ENCODE peak calls at places on chromosomes 4 and X, in four cellular contexts. One of them, this sample, is unnamed.

GRCh38 chr4:56684320-56684719 is 3.2 kb upstream of the HOPX start:
- DNase-seq in stromal cell of bone marrow: peak
- DNase-seq in astrocyte of the cerebellum: no peak
- DNase-seq in activated CD8-positive, alpha-beta memory T cell treated with anti-CD3 and anti-CD28 coated beads for 1 hour: no peak
- DNase-seq in this sample: peak

GRCh38 chrX:38117485-38117884 is 103.2 kb downstream of the SRPX start:
- DNase-seq in stromal cell of bone marrow: peak
- DNase-seq in astrocyte of the cerebellum: peak
- DNase-seq in activated CD8-positive, alpha-beta memory T cell treated with anti-CD3 and anti-CD28 coated beads for 1 hour: no peak
- DNase-seq in this sample: peak

GRCh38 chr4:110982486-110982885 is 359.6 kb upstream of the PITX2 start:
- DNase-seq in stromal cell of bone marrow: peak
- DNase-seq in astrocyte of the cerebellum: peak
- DNase-seq in activated CD8-positive, alpha-beta memory T cell treated with anti-CD3 and anti-CD28 coated beads for 1 hour: no peak
- DNase-seq in this sample: no peak

GRCh38 chr4:88002786-88003185 is 4.6 kb upstream of the PKD2 start:
- DNase-seq in stromal cell of bone marrow: peak
- DNase-seq in astrocyte of the cerebellum: no peak
- DNase-seq in activated CD8-positive, alpha-beta memory T cell treated with anti-CD3 and anti-CD28 coated beads for 1 hour: no peak
- DNase-seq in this sample: no peak

GRCh38 chr4:28482580-28482979 is 1621.9 kb downstream of the STIM2 start:
- DNase-seq in stromal cell of bone marrow: no peak
- DNase-seq in astrocyte of the cerebellum: no peak
- DNase-seq in activated CD8-positive, alpha-beta memory T cell treated with anti-CD3 and anti-CD28 coated beads for 1 hour: no peak
- DNase-seq in this sample: no peak

GRCh38 chr4:77332696-77333270 is 175.8 kb downstream of the CCNG2 start:
- DNase-seq in stromal cell of bone marrow: no peak
- DNase-seq in astrocyte of the cerebellum: no peak
- DNase-seq in activated CD8-positive, alpha-beta memory T cell treated with anti-CD3 and anti-CD28 coated beads for 1 hour: no peak
- DNase-seq in this sample: no peak

GRCh38 chr4:138039010-138039409 is 203.1 kb downstream of the SLC7A11 start:
- DNase-seq in stromal cell of bone marrow: no peak
- DNase-seq in astrocyte of the cerebellum: no peak
- DNase-seq in activated CD8-positive, alpha-beta memory T cell treated with anti-CD3 and anti-CD28 coated beads for 1 hour: no peak
- DNase-seq in this sample: no peak

GRCh38 chr4:76179398-76180318 is 31.5 kb upstream of the NUP54 start:
- DNase-seq in stromal cell of bone marrow: peak
- DNase-seq in astrocyte of the cerebellum: peak
- DNase-seq in activated CD8-positive, alpha-beta memory T cell treated with anti-CD3 and anti-CD28 coated beads for 1 hour: peak
- DNase-seq in this sample: peak

GRCh38 chr4:100041646-100042045 is 91.6 kb upstream of the H2AZ1 start:
- DNase-seq in stromal cell of bone marrow: no peak
- DNase-seq in astrocyte of the cerebellum: no peak
- DNase-seq in activated CD8-positive, alpha-beta memory T cell treated with anti-CD3 and anti-CD28 coated beads for 1 hour: no peak
- DNase-seq in this sample: no peak

GRCh38 chr4:183335369-183335940 is 13.2 kb upstream of the CLDN24 start:
- DNase-seq in stromal cell of bone marrow: peak
- DNase-seq in astrocyte of the cerebellum: peak
- DNase-seq in activated CD8-positive, alpha-beta memory T cell treated with anti-CD3 and anti-CD28 coated beads for 1 hour: no peak
- DNase-seq in this sample: no peak

GRCh38 chrX:49273181-49273727 is 3.7 kb downstream of the PPP1R3F start:
- DNase-seq in stromal cell of bone marrow: no peak
- DNase-seq in astrocyte of the cerebellum: no peak
- DNase-seq in activated CD8-positive, alpha-beta memory T cell treated with anti-CD3 and anti-CD28 coated beads for 1 hour: no peak
- DNase-seq in this sample: no peak

GRCh38 chr4:139142980-139143379 is 34.0 kb downstream of the ELF2 start:
- DNase-seq in stromal cell of bone marrow: no peak
- DNase-seq in astrocyte of the cerebellum: no peak
- DNase-seq in activated CD8-positive, alpha-beta memory T cell treated with anti-CD3 and anti-CD28 coated beads for 1 hour: no peak
- DNase-seq in this sample: no peak

GRCh38 chrX:117543885-117544284 is 572.7 kb downstream of the KLHL13 start:
- DNase-seq in stromal cell of bone marrow: no peak
- DNase-seq in astrocyte of the cerebellum: no peak
- DNase-seq in activated CD8-positive, alpha-beta memory T cell treated with anti-CD3 and anti-CD28 coated beads for 1 hour: no peak
- DNase-seq in this sample: no peak

GRCh38 chrX:68511255-68511654 is 12.4 kb downstream of the YIPF6 start:
- DNase-seq in stromal cell of bone marrow: no peak
- DNase-seq in astrocyte of the cerebellum: peak
- DNase-seq in activated CD8-positive, alpha-beta memory T cell treated with anti-CD3 and anti-CD28 coated beads for 1 hour: no peak
- DNase-seq in this sample: peak

GRCh38 chrX:154327026-154327820 is 31.6 kb downstream of the TKTL1 start:
- DNase-seq in stromal cell of bone marrow: no peak
- DNase-seq in astrocyte of the cerebellum: no peak
- DNase-seq in activated CD8-positive, alpha-beta memory T cell treated with anti-CD3 and anti-CD28 coated beads for 1 hour: no peak
- DNase-seq in this sample: peak

GRCh38 chr4:150211821-150212445 is 133.7 kb downstream of the DCLK2 start:
- DNase-seq in stromal cell of bone marrow: no peak
- DNase-seq in astrocyte of the cerebellum: no peak
- DNase-seq in activated CD8-positive, alpha-beta memory T cell treated with anti-CD3 and anti-CD28 coated beads for 1 hour: no peak
- DNase-seq in this sample: no peak

GRCh38 chrX:66360894-66361293 is 196.8 kb downstream of the HEPH start:
- DNase-seq in stromal cell of bone marrow: no peak
- DNase-seq in astrocyte of the cerebellum: no peak
- DNase-seq in activated CD8-positive, alpha-beta memory T cell treated with anti-CD3 and anti-CD28 coated beads for 1 hour: no peak
- DNase-seq in this sample: no peak

GRCh38 chr4:153089781-153090180 is 114.5 kb upstream of the TRIM2 start:
- DNase-seq in stromal cell of bone marrow: no peak
- DNase-seq in astrocyte of the cerebellum: no peak
- DNase-seq in activated CD8-positive, alpha-beta memory T cell treated with anti-CD3 and anti-CD28 coated beads for 1 hour: no peak
- DNase-seq in this sample: no peak

GRCh38 chrX:85992811-85993229 is 54.5 kb downstream of the CHM start:
- DNase-seq in stromal cell of bone marrow: peak
- DNase-seq in astrocyte of the cerebellum: peak
- DNase-seq in activated CD8-positive, alpha-beta memory T cell treated with anti-CD3 and anti-CD28 coated beads for 1 hour: no peak
- DNase-seq in this sample: no peak

GRCh38 chr4:101050088-101050835 is 297.1 kb downstream of the PPP3CA start:
- DNase-seq in stromal cell of bone marrow: no peak
- DNase-seq in astrocyte of the cerebellum: no peak
- DNase-seq in activated CD8-positive, alpha-beta memory T cell treated with anti-CD3 and anti-CD28 coated beads for 1 hour: no peak
- DNase-seq in this sample: no peak

GRCh38 chr4:165297626-165298025 is 29.8 kb upstream of the MSMO1 start:
- DNase-seq in stromal cell of bone marrow: no peak
- DNase-seq in astrocyte of the cerebellum: no peak
- DNase-seq in activated CD8-positive, alpha-beta memory T cell treated with anti-CD3 and anti-CD28 coated beads for 1 hour: no peak
- DNase-seq in this sample: no peak

GRCh38 chr4:4801013-4801412 is 58.5 kb upstream of the MSX1 start:
- DNase-seq in stromal cell of bone marrow: no peak
- DNase-seq in astrocyte of the cerebellum: no peak
- DNase-seq in activated CD8-positive, alpha-beta memory T cell treated with anti-CD3 and anti-CD28 coated beads for 1 hour: no peak
- DNase-seq in this sample: no peak

GRCh38 chr4:114582625-114583024 is 16.0 kb upstream of the UGT8 start:
- DNase-seq in stromal cell of bone marrow: no peak
- DNase-seq in astrocyte of the cerebellum: no peak
- DNase-seq in activated CD8-positive, alpha-beta memory T cell treated with anti-CD3 and anti-CD28 coated beads for 1 hour: no peak
- DNase-seq in this sample: no peak

GRCh38 chr4:16083217-16084191 is at the start of gene PROM1:
- DNase-seq in stromal cell of bone marrow: no peak
- DNase-seq in astrocyte of the cerebellum: no peak
- DNase-seq in activated CD8-positive, alpha-beta memory T cell treated with anti-CD3 and anti-CD28 coated beads for 1 hour: no peak
- DNase-seq in this sample: no peak

GRCh38 chr4:186249785-186250739 is 15.9 kb upstream of the F11 start:
- DNase-seq in stromal cell of bone marrow: no peak
- DNase-seq in astrocyte of the cerebellum: no peak
- DNase-seq in activated CD8-positive, alpha-beta memory T cell treated with anti-CD3 and anti-CD28 coated beads for 1 hour: no peak
- DNase-seq in this sample: no peak

GRCh38 chr4:128285085-128286023 is 2.3 kb downstream of the PGRMC2 start:
- DNase-seq in stromal cell of bone marrow: peak
- DNase-seq in astrocyte of the cerebellum: no peak
- DNase-seq in activated CD8-positive, alpha-beta memory T cell treated with anti-CD3 and anti-CD28 coated beads for 1 hour: no peak
- DNase-seq in this sample: no peak

GRCh38 chr4:91325495-91325894 is 978.3 kb upstream of the GRID2 start:
- DNase-seq in stromal cell of bone marrow: peak
- DNase-seq in astrocyte of the cerebellum: peak
- DNase-seq in activated CD8-positive, alpha-beta memory T cell treated with anti-CD3 and anti-CD28 coated beads for 1 hour: no peak
- DNase-seq in this sample: no peak

GRCh38 chr4:1544861-1545275 is 138.6 kb upstream of the NKX1-1 start:
- DNase-seq in stromal cell of bone marrow: no peak
- DNase-seq in astrocyte of the cerebellum: no peak
- DNase-seq in activated CD8-positive, alpha-beta memory T cell treated with anti-CD3 and anti-CD28 coated beads for 1 hour: no peak
- DNase-seq in this sample: no peak

GRCh38 chr4:112633477-112634235 is 3.1 kb downstream of the ZGRF1 start:
- DNase-seq in stromal cell of bone marrow: peak
- DNase-seq in astrocyte of the cerebellum: no peak
- DNase-seq in activated CD8-positive, alpha-beta memory T cell treated with anti-CD3 and anti-CD28 coated beads for 1 hour: no peak
- DNase-seq in this sample: peak

GRCh38 chrX:8018916-8019315 is 91.7 kb upstream of the PNPLA4 start:
- DNase-seq in stromal cell of bone marrow: no peak
- DNase-seq in astrocyte of the cerebellum: no peak
- DNase-seq in activated CD8-positive, alpha-beta memory T cell treated with anti-CD3 and anti-CD28 coated beads for 1 hour: no peak
- DNase-seq in this sample: no peak

GRCh38 chrX:37926700-37927099 is 79.3 kb upstream of the DYNLT3 start:
- DNase-seq in stromal cell of bone marrow: peak
- DNase-seq in astrocyte of the cerebellum: peak
- DNase-seq in activated CD8-positive, alpha-beta memory T cell treated with anti-CD3 and anti-CD28 coated beads for 1 hour: no peak
- DNase-seq in this sample: peak

GRCh38 chr4:60759518-60760245 is 440.4 kb upstream of the ADGRL3 start:
- DNase-seq in stromal cell of bone marrow: no peak
- DNase-seq in astrocyte of the cerebellum: no peak
- DNase-seq in activated CD8-positive, alpha-beta memory T cell treated with anti-CD3 and anti-CD28 coated beads for 1 hour: no peak
- DNase-seq in this sample: no peak

GRCh38 chr4:154928640-154929257 is 147.7 kb downstream of the RBM46 start:
- DNase-seq in stromal cell of bone marrow: peak
- DNase-seq in astrocyte of the cerebellum: peak
- DNase-seq in activated CD8-positive, alpha-beta memory T cell treated with anti-CD3 and anti-CD28 coated beads for 1 hour: no peak
- DNase-seq in this sample: no peak

GRCh38 chr4:155675709-155676429 is 9.2 kb downstream of the GUCY1A1 start:
- DNase-seq in stromal cell of bone marrow: no peak
- DNase-seq in astrocyte of the cerebellum: no peak
- DNase-seq in activated CD8-positive, alpha-beta memory T cell treated with anti-CD3 and anti-CD28 coated beads for 1 hour: no peak
- DNase-seq in this sample: no peak

GRCh38 chr4:2443061-2443730 is 24.4 kb downstream of the CFAP99 start:
- DNase-seq in stromal cell of bone marrow: no peak
- DNase-seq in astrocyte of the cerebellum: no peak
- DNase-seq in activated CD8-positive, alpha-beta memory T cell treated with anti-CD3 and anti-CD28 coated beads for 1 hour: no peak
- DNase-seq in this sample: no peak

GRCh38 chrX:151680805-151681204 is 14.5 kb upstream of the PRRG3 start:
- DNase-seq in stromal cell of bone marrow: no peak
- DNase-seq in astrocyte of the cerebellum: peak
- DNase-seq in activated CD8-positive, alpha-beta memory T cell treated with anti-CD3 and anti-CD28 coated beads for 1 hour: peak
- DNase-seq in this sample: peak

GRCh38 chr4:81971637-81972036 is 402.2 kb downstream of the HNRNPD start:
- DNase-seq in stromal cell of bone marrow: no peak
- DNase-seq in astrocyte of the cerebellum: no peak
- DNase-seq in activated CD8-positive, alpha-beta memory T cell treated with anti-CD3 and anti-CD28 coated beads for 1 hour: no peak
- DNase-seq in this sample: no peak

GRCh38 chr4:118367872-118368271 is 15.1 kb upstream of the PRSS12 start:
- DNase-seq in stromal cell of bone marrow: no peak
- DNase-seq in astrocyte of the cerebellum: no peak
- DNase-seq in activated CD8-positive, alpha-beta memory T cell treated with anti-CD3 and anti-CD28 coated beads for 1 hour: no peak
- DNase-seq in this sample: no peak

This sample was measured in NCI-H1694 treated with DMSO at 0.1 percent for 48 hours.